ENCODE peak calls at places on chromosome 7, in ten cellular contexts. R, W, F, X, E, C, Q, U, B and T are unnamed samples.

GRCh38 chr7:26553128-26553527 is 261.5 kb downstream of the SNX10 start:
- DNase-seq in R (no peak), W (no peak), F (no peak), X (no peak), E (no peak), C (no peak), Q (no peak), U (no peak), B (no peak), T (no peak)

GRCh38 chr7:84535584-84536255 is 341.1 kb upstream of the SEMA3A start:
- DNase-seq in R (no peak), W (no peak), F (no peak), X (no peak), E (no peak), C (no peak), Q (no peak), U (no peak), B (no peak), T (no peak)

GRCh38 chr7:137943132-137943551 is 58.7 kb downstream of the CREB3L2 start:
- DNase-seq in R (no peak), W (peak), F (peak), X (no peak), E (no peak), C (no peak), Q (no peak), U (no peak), B (no peak), T (no peak)

GRCh38 chr7:738723-739454 is 11.8 kb upstream of the PRKAR1B start:
- DNase-seq in R (no peak), W (no peak), F (no peak), X (no peak), E (no peak), C (no peak), Q (no peak), U (no peak), B (no peak), T (no peak)

GRCh38 chr7:100169147-100169850 is 882 bp upstream of the GAL3ST4 start:
- DNase-seq in R (no peak), W (no peak), F (no peak), X (peak), E (no peak), C (no peak), Q (no peak), U (no peak), B (no peak), T (no peak)

GRCh38 chr7:137975223-137975622 is 26.7 kb downstream of the CREB3L2 start:
- DNase-seq in R (no peak), W (peak), F (peak), X (no peak), E (no peak), C (no peak), Q (peak), U (peak), B (no peak), T (no peak)

GRCh38 chr7:4791738-4792536 is 16.5 kb downstream of the AP5Z1 start:
- DNase-seq in R (no peak), W (peak), F (peak), X (no peak), E (peak), C (peak), Q (peak), U (peak), B (peak), T (no peak)

GRCh38 chr7:155916926-155917655 is 104.8 kb upstream of the SHH start:
- DNase-seq in R (no peak), W (peak), F (no peak), X (no peak), E (no peak), C (no peak), Q (no peak), U (no peak), B (no peak), T (no peak)

GRCh38 chr7:2779086-2779485 is 65.0 kb downstream of the GNA12 start:
- DNase-seq in R (no peak), W (peak), F (peak), X (no peak), E (no peak), C (no peak), Q (no peak), U (no peak), B (no peak), T (no peak)

GRCh38 chr7:96663871-96664445 is 45.7 kb downstream of the SEM1 start:
- DNase-seq in R (no peak), W (no peak), F (no peak), X (no peak), E (no peak), C (no peak), Q (no peak), U (no peak), B (no peak), T (no peak)